ENCODE peak calls at places on chromosome 20, in eight cellular contexts. N is CD4-positive, alpha-beta memory T cell; H is upper lobe of right lung; V is heart left ventricle; M is HCT116; P is SK-N-SH; G is GM23248; K is transverse colon. I is an unnamed sample. For H3K4me1, the result is how much of the 10 kb centered on the place peaks cover.

GRCh38 chr20:45426621-45427020 is 10.7 kb downstream of the PIGT start:
- DNase-seq in N (no peak), H (no peak), V (no peak), M (no peak), P (no peak), G (no peak), K (no peak), I (no peak)

GRCh38 chr20:2299301-2299700 is 3.5 kb downstream of the TGM3 start:
- DNase-seq in N (no peak), H (peak), V (no peak), M (no peak), P (no peak), G (peak), K (peak), I (no peak)

GRCh38 chr20:8756410-8756809 is 312.5 kb upstream of the PLCB4 start:
- DNase-seq in N (no peak), H (no peak), V (no peak), M (peak), P (no peak), G (peak), K (no peak), I (no peak)

GRCh38 chr20:62550087-62550565 is 74.3 kb upstream of the GATA5 start:
- DNase-seq in N (no peak), H (no peak), V (peak), M (no peak), P (no peak), G (no peak), K (no peak), I (no peak)

GRCh38 chr20:34562643-34563042 is 4.1 kb downstream of the MAP1LC3A start:
- DNase-seq in N (no peak), H (no peak), V (no peak), M (no peak), P (peak), G (peak), K (no peak), I (no peak)

GRCh38 chr20:45775411-45775810 is 16.3 kb downstream of the WFDC3 start:
- DNase-seq in N (no peak), H (peak), V (no peak), M (no peak), P (no peak), G (no peak), K (no peak), I (no peak)

GRCh38 chr20:50580016-50580747 is 70.0 kb downstream of the PTPN1 start:
- DNase-seq in N (peak), H (no peak), V (peak), M (peak), P (peak), G (peak), K (peak), I (peak)

GRCh38 chr20:3818155-3819151 is 1.9 kb upstream of the AP5S1 start:
- DNase-seq in N (no peak), H (no peak), V (peak), M (peak), P (peak), G (peak), K (peak), I (no peak)

GRCh38 chr20:38203337-38204003 is 38.4 kb upstream of the TGM2 start:
- DNase-seq in N (no peak), H (peak), V (no peak), M (no peak), P (no peak), G (no peak), K (no peak), I (no peak)

GRCh38 chr20:38515631-38516030 is 43.0 kb downstream of the RALGAPB start:
- DNase-seq in N (no peak), H (no peak), V (no peak), M (no peak), P (no peak), G (no peak), K (no peak), I (no peak)

GRCh38 chr20:39795401-39796272 is 833.5 kb downstream of the DHX35 start:
- DNase-seq in N (no peak), H (no peak), V (no peak), M (no peak), P (no peak), G (peak), K (no peak), I (no peak)

GRCh38 chr20:38173237-38174156 is 8.4 kb upstream of the TGM2 start:
- DNase-seq in N (no peak), H (peak), V (peak), M (no peak), P (no peak), G (peak), K (no peak), I (no peak)

GRCh38 chr20:38171301-38172010 is 6.4 kb upstream of the TGM2 start:
- DNase-seq in N (no peak), H (peak), V (no peak), M (no peak), P (no peak), G (peak), K (no peak), I (no peak)

GRCh38 chr20:23666189-23666588 is 22.6 kb downstream of the CST4 start:
- DNase-seq in N (no peak), H (no peak), V (no peak), M (no peak), P (no peak), G (no peak), K (no peak), I (no peak)

GRCh38 chr20:10654630-10655029 is 19.2 kb downstream of the JAG1 start:
- DNase-seq in N (no peak), H (no peak), V (no peak), M (no peak), P (peak), G (no peak), K (peak), I (no peak)

GRCh38 chr20:17616480-17617211 is 46.8 kb downstream of the DSTN start:
- DNase-seq in N (no peak), H (peak), V (no peak), M (no peak), P (peak), G (no peak), K (peak), I (no peak)

GRCh38 chr20:38112943-38113294 is 52.2 kb downstream of the TGM2 start:
- DNase-seq in N (no peak), H (no peak), V (no peak), M (no peak), P (no peak), G (no peak), K (no peak), I (no peak)

GRCh38 chr20:44738779-44739477 is 6.7 kb upstream of the KCNK15 start:
- DNase-seq in N (peak), H (no peak), V (peak), M (peak), P (peak), G (peak), K (peak), I (no peak)

GRCh38 chr20:52103469-52103910 is 88.1 kb downstream of the ZFP64 start:
- DNase-seq in N (no peak), H (peak), V (no peak), M (no peak), P (no peak), G (peak), K (no peak), I (no peak)

GRCh38 chr20:37316116-37316774 is 26.8 kb downstream of the MANBAL start:
- DNase-seq in N (no peak), H (no peak), V (no peak), M (no peak), P (no peak), G (no peak), K (peak), I (no peak)

GRCh38 chr20:59141818-59142581 is 21.6 kb upstream of the ZNF831 start:
- DNase-seq in N (no peak), H (no peak), V (no peak), M (no peak), P (no peak), G (peak), K (no peak), I (no peak)

GRCh38 chr20:9503530-9504251 is 10.7 kb upstream of the LAMP5 start:
- DNase-seq in N (no peak), H (no peak), V (no peak), M (no peak), P (no peak), G (peak), K (no peak), I (no peak)

GRCh38 chr20:11918280-11918952 is 723 bp downstream of the BTBD3 start:
- DNase-seq in N (no peak), H (no peak), V (no peak), M (no peak), P (no peak), G (peak), K (no peak), I (no peak)

GRCh38 chr20:2206957-2207769 is 88.6 kb upstream of the TGM3 start:
- DNase-seq in N (peak), H (peak), V (peak), M (peak), P (peak), G (peak), K (peak), I (peak)

GRCh38 chr20:61891916-61892649 is 173.6 kb downstream of the TAF4 start:
- DNase-seq in N (no peak), H (no peak), V (no peak), M (no peak), P (no peak), G (no peak), K (no peak), I (no peak)

GRCh38 chr20:54642733-54643667 is 167.6 kb downstream of the DOK5 start:
- DNase-seq in N (no peak), H (no peak), V (no peak), M (no peak), P (no peak), G (no peak), K (no peak), I (no peak)

GRCh38 chr20:32752458-32753250 is 9.4 kb upstream of the COMMD7 start:
- DNase-seq in N (no peak), H (no peak), V (no peak), M (no peak), P (no peak), G (peak), K (no peak), I (no peak)

DNA sequence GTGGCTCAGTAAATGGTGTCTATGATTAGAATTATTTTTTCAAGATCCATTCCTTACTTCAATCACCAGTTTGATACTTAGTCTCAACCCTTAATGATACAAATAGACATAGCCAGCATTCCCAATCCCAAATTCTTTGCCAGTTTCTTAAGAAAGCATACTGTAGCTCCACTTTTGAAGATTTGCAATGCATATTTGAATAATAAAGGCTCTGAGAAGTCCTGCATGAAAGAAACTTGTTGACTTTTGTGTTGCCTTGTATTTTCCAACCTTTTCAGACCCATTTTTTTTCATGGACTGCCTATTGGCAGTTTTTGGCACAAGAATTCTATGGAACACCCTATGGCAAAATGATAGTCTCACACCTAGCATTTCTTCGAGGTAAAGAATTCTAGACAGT is 215.6 kb upstream of the CHD6 start:
- DNase-seq in N (no peak), H (no peak), V (no peak), M (no peak), P (no peak), G (no peak), K (no peak), I (no peak)
- H3K4me1 ChIP-seq in N (under half), H (under half), V (under half), M (under half), P (under half), G (under half), K (under half), I (under half)

GRCh38 chr20:25539742-25540201 is 45.6 kb downstream of the NINL start:
- DNase-seq in N (no peak), H (no peak), V (no peak), M (no peak), P (no peak), G (peak), K (no peak), I (no peak)

GRCh38 chr20:25538838-25539665 is 46.3 kb downstream of the NINL start:
- DNase-seq in N (no peak), H (no peak), V (peak), M (no peak), P (no peak), G (peak), K (no peak), I (no peak)

GRCh38 chr20:25537890-25538289 is 47.4 kb downstream of the NINL start:
- DNase-seq in N (no peak), H (no peak), V (no peak), M (no peak), P (no peak), G (no peak), K (no peak), I (no peak)

GRCh38 chr20:25541676-25542075 is 43.7 kb downstream of the NINL start:
- DNase-seq in N (no peak), H (no peak), V (no peak), M (no peak), P (no peak), G (peak), K (no peak), I (no peak)

DNA sequence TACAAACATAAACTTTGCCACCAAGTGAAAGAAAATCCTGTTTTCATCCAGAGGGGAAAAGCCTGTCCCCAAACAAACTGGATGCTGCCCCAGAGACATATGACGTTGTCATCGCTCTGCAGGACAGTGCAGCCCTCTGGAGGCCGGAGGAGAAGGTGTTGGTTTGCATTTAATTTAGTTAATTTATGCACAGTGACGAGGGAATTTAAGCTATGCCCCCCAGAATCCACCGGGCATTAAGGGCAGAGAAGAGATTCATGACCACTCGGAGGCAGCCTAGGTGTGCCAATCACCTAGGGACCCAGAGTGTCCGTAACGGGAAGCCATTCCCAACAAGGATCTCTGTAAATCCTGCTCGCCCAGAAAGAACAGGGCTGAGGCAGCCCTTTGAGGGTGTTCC is 45.1 kb downstream of the NINL start:
- DNase-seq in N (no peak), H (no peak), V (peak), M (peak), P (no peak), G (peak), K (no peak), I (no peak)
- H3K4me3 ChIP-seq in N (no peak), H (peak), V (peak), M (no peak), P (no peak), G (peak), K (peak), I (no peak)

GRCh38 chr20:47332381-47333206 is 23.9 kb downstream of the ZMYND8 start:
- DNase-seq in N (no peak), H (no peak), V (no peak), M (no peak), P (no peak), G (no peak), K (no peak), I (no peak)
- H3K4me1 ChIP-seq in N (under half), H (under half), V (half or more), M (half or more), P (under half), G (half or more), K (half or more), I (under half)

DNA sequence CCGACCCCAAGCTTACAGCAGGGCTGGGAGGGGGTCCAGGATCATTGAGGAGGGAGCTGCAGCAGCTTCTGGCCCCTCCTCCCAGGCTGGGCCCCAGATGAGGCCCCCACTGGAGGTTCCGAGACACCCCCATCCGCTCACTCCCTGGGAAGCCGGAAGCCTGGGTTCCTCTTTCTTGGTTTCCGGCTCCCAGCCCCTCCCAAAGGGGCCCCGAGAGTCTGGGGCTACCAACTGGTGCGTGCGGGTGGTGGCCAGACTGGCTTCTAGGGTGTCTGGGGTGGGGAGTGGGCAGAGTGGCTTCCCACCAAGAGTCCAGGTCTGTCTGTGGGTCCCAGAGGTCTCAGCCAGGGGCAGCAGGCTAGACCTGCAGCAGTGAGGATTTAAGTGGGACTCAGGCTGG is 2.2 kb downstream of the RGS19 start:
- DNase-seq in N (no peak), H (no peak), V (peak), M (no peak), P (no peak), G (no peak), K (peak), I (no peak)
- H3K4me3 ChIP-seq in N (peak), H (peak), V (peak), M (no peak), P (no peak), G (no peak), K (peak), I (peak)

DNA sequence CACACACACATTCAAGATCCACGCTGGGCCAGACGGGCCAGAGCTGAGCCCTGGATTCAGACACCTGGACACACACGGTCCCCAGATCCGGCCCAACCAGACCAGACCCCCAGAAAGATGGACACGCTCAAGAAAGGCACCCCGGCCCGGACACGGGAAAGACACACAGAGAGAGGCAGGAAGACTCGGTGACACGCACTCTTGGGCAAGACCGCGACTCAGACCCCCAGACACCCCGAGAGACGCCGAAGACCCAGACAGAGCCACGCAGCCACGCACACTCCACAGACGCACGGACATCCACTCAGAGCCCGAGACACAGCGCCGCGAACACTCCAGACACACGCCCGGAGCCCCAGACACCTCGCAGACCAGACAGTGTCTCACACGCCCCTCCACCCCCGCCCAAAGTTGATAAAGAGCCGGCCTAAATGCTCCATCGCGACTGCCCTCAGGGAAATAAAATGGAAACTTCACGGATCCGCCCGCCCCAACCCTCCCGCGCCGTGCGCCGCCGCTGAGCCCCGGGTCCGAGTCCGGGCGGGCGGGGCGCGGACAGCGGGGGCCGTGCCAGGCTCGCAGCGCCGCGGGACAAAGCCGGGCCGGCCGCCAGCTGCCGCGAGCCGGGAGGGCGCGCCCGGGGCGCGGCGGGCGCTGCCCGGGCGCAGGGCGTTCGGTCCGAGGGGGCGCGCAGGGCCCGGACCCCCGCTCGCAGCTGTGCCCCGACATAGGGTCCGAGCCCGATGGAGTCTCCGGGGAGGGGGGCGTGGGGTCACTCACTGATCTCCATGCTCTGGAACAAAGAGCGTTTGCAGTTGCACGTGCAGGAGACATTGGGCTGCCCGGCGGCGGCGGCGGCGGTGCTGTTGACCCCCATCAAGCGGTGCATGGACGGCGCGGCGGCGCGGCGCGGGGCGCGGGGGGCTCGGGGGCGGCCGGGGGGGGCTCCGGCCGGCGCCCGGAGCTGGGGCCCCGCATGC is 831 bp downstream of the PMEPA1 start:
- DNase-seq in N (peak), H (peak), V (peak), M (no peak), P (peak), G (peak), K (no peak), I (peak)
- H3K4me1 ChIP-seq in N (under half), H (under half), V (half or more), M (under half), P (half or more), G (under half), K (under half), I (under half)

DNA sequence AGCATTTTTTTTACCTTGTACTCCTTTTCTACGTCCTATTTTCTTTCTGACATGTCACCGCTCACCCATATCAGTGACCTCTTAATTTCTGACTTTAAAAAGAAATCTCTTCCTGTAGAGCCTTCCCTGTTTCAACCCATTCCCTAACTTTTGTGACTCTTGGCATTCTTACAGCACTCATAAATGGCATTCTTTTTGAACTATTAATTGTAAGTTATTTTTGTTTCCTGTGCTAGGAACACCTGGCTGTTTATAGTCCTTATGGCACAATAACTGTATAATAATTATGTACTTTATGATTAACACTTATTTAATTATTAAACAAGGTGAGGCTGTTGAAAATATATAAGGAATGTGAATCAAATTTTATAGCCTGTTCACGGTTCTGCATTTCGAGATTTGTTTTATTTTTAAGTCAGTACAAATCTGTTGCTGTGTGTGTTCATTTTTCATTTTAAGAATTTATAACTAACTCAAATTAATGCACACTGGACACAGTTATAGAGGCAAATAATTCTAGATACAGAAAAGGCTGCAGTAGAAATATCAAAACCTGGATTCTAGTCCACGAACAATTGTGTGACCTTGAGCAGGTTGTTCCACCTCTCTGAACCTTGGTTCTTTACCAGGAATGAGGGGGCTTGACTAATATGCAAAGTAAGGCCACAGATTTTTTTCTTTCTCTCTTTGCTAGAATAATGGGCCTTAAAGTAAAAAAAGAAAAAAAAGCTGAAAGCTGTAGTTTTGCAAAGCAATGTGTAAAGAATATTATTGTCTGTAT is 1.5 kb downstream of the KIZ start:
- DNase-seq in N (no peak), H (no peak), V (no peak), M (no peak), P (no peak), G (no peak), K (no peak), I (no peak)
- H3K4me3 ChIP-seq in N (no peak), H (no peak), V (peak), M (no peak), P (no peak), G (peak), K (peak), I (no peak)

GRCh38 chr20:25007491-25008305 is 15.1 kb upstream of the APMAP start:
- DNase-seq in N (no peak), H (peak), V (no peak), M (no peak), P (no peak), G (no peak), K (no peak), I (no peak)
- H3K4me1 ChIP-seq in N (under half), H (under half), V (under half), M (under half), P (under half), G (under half), K (under half), I (under half)

GRCh38 chr20:19834783-19835182 is 76.7 kb downstream of the RIN2 start:
- DNase-seq in N (no peak), H (no peak), V (no peak), M (no peak), P (no peak), G (no peak), K (no peak), I (no peak)

GRCh38 chr20:19832875-19833274 is 74.8 kb downstream of the RIN2 start:
- DNase-seq in N (no peak), H (no peak), V (no peak), M (no peak), P (no peak), G (no peak), K (no peak), I (no peak)

GRCh38 chr20:19835533-19836222 is 77.6 kb downstream of the RIN2 start:
- DNase-seq in N (no peak), H (no peak), V (peak), M (no peak), P (peak), G (no peak), K (no peak), I (no peak)

GRCh38 chr20:19833395-19833794 is 75.3 kb downstream of the RIN2 start:
- DNase-seq in N (no peak), H (no peak), V (no peak), M (no peak), P (no peak), G (no peak), K (no peak), I (no peak)

GRCh38 chr20:19834287-19834686 is 76.2 kb downstream of the RIN2 start:
- DNase-seq in N (no peak), H (no peak), V (no peak), M (no peak), P (no peak), G (no peak), K (no peak), I (no peak)
- H3K4me3 ChIP-seq in N (no peak), H (no peak), V (no peak), M (no peak), P (no peak), G (no peak), K (no peak), I (no peak)

I was measured in effector memory CD4-positive, alpha-beta T cell.